ENCODE peak calls at places on chromosomes 12 and 14, in six cellular contexts. One of them, this sample, is unnamed.

GRCh38 chr12:123396954-123397353 is 13.0 kb downstream of the KMT5A start:
- DNase-seq in fibroblast of lung: no peak
- DNase-seq in left lung: no peak
- DNase-seq in Daoy: no peak
- DNase-seq in stimulated activated CD4-positive, alpha-beta T cell treated with anti-CD3 and anti-CD28 coated beads, Interleukin-4, amount 100 ng/mL, for 48 hours: no peak
- DNase-seq in skeletal muscle cell: no peak
- DNase-seq in this sample: no peak

GRCh38 chr12:52055781-52056711 is 4.8 kb downstream of the NR4A1 start:
- DNase-seq in fibroblast of lung: no peak
- DNase-seq in left lung: no peak
- DNase-seq in Daoy: no peak
- DNase-seq in stimulated activated CD4-positive, alpha-beta T cell treated with anti-CD3 and anti-CD28 coated beads, Interleukin-4, amount 100 ng/mL, for 48 hours: no peak
- DNase-seq in skeletal muscle cell: no peak
- DNase-seq in this sample: no peak

GRCh38 chr12:68739891-68740290 is 6.1 kb upstream of the SLC35E3 start:
- DNase-seq in fibroblast of lung: no peak
- DNase-seq in left lung: no peak
- DNase-seq in Daoy: no peak
- DNase-seq in stimulated activated CD4-positive, alpha-beta T cell treated with anti-CD3 and anti-CD28 coated beads, Interleukin-4, amount 100 ng/mL, for 48 hours: no peak
- DNase-seq in skeletal muscle cell: no peak
- DNase-seq in this sample: no peak

GRCh38 chr12:3004655-3005565 is 45.7 kb downstream of the TEAD4 start:
- DNase-seq in fibroblast of lung: no peak
- DNase-seq in left lung: no peak
- DNase-seq in Daoy: no peak
- DNase-seq in stimulated activated CD4-positive, alpha-beta T cell treated with anti-CD3 and anti-CD28 coated beads, Interleukin-4, amount 100 ng/mL, for 48 hours: no peak
- DNase-seq in skeletal muscle cell: no peak
- DNase-seq in this sample: no peak

GRCh38 chr12:42960087-42960527 is 370.6 kb upstream of the PRICKLE1 start:
- DNase-seq in fibroblast of lung: peak; percentile 76
- DNase-seq in left lung: no peak
- DNase-seq in Daoy: peak; percentile 71
- DNase-seq in stimulated activated CD4-positive, alpha-beta T cell treated with anti-CD3 and anti-CD28 coated beads, Interleukin-4, amount 100 ng/mL, for 48 hours: no peak
- DNase-seq in skeletal muscle cell: no peak
- DNase-seq in this sample: no peak

GRCh38 chr12:9792961-9793617 is 32.4 kb upstream of the CD69 start:
- DNase-seq in fibroblast of lung: peak; percentile 81
- DNase-seq in left lung: no peak
- DNase-seq in Daoy: peak; percentile 11
- DNase-seq in stimulated activated CD4-positive, alpha-beta T cell treated with anti-CD3 and anti-CD28 coated beads, Interleukin-4, amount 100 ng/mL, for 48 hours: no peak
- DNase-seq in skeletal muscle cell: peak; percentile 6
- DNase-seq in this sample: no peak

GRCh38 chr14:92633724-92634123 is 114.7 kb downstream of the LGMN start:
- DNase-seq in fibroblast of lung: peak; percentile 28
- DNase-seq in left lung: no peak
- DNase-seq in Daoy: no peak
- DNase-seq in stimulated activated CD4-positive, alpha-beta T cell treated with anti-CD3 and anti-CD28 coated beads, Interleukin-4, amount 100 ng/mL, for 48 hours: no peak
- DNase-seq in skeletal muscle cell: no peak
- DNase-seq in this sample: no peak

GRCh38 chr12:44835641-44836379 is 40.3 kb downstream of the NELL2 start:
- DNase-seq in fibroblast of lung: peak; percentile 1
- DNase-seq in left lung: no peak
- DNase-seq in Daoy: peak; percentile 20
- DNase-seq in stimulated activated CD4-positive, alpha-beta T cell treated with anti-CD3 and anti-CD28 coated beads, Interleukin-4, amount 100 ng/mL, for 48 hours: no peak
- DNase-seq in skeletal muscle cell: no peak
- DNase-seq in this sample: no peak

GRCh38 chr14:25220514-25220913 is 170.6 kb upstream of the STXBP6 start:
- DNase-seq in fibroblast of lung: no peak
- DNase-seq in left lung: no peak
- DNase-seq in Daoy: no peak
- DNase-seq in stimulated activated CD4-positive, alpha-beta T cell treated with anti-CD3 and anti-CD28 coated beads, Interleukin-4, amount 100 ng/mL, for 48 hours: no peak
- DNase-seq in skeletal muscle cell: no peak
- DNase-seq in this sample: no peak

GRCh38 chr12:51924551-51925399 is 17.5 kb downstream of the ACVRL1 start:
- DNase-seq in fibroblast of lung: no peak
- DNase-seq in left lung: no peak
- DNase-seq in Daoy: no peak
- DNase-seq in stimulated activated CD4-positive, alpha-beta T cell treated with anti-CD3 and anti-CD28 coated beads, Interleukin-4, amount 100 ng/mL, for 48 hours: no peak
- DNase-seq in skeletal muscle cell: no peak
- DNase-seq in this sample: no peak

GRCh38 chr12:122067966-122068365 is 10.6 kb upstream of the MLXIP start:
- DNase-seq in fibroblast of lung: peak; percentile 79
- DNase-seq in left lung: no peak
- DNase-seq in Daoy: peak; percentile 47
- DNase-seq in stimulated activated CD4-positive, alpha-beta T cell treated with anti-CD3 and anti-CD28 coated beads, Interleukin-4, amount 100 ng/mL, for 48 hours: no peak
- DNase-seq in skeletal muscle cell: peak; percentile 58
- DNase-seq in this sample: no peak

GRCh38 chr12:30930238-30931010 is 3.9 kb downstream of the TSPAN11 start:
- DNase-seq in fibroblast of lung: no peak
- DNase-seq in left lung: no peak
- DNase-seq in Daoy: no peak
- DNase-seq in stimulated activated CD4-positive, alpha-beta T cell treated with anti-CD3 and anti-CD28 coated beads, Interleukin-4, amount 100 ng/mL, for 48 hours: no peak
- DNase-seq in skeletal muscle cell: no peak
- DNase-seq in this sample: peak; percentile 80

GRCh38 chr12:89231686-89232085 is 120.6 kb downstream of the DUSP6 start:
- DNase-seq in fibroblast of lung: no peak
- DNase-seq in left lung: no peak
- DNase-seq in Daoy: no peak
- DNase-seq in stimulated activated CD4-positive, alpha-beta T cell treated with anti-CD3 and anti-CD28 coated beads, Interleukin-4, amount 100 ng/mL, for 48 hours: no peak
- DNase-seq in skeletal muscle cell: no peak
- DNase-seq in this sample: no peak

GRCh38 chr12:118553856-118554504 is 177.6 kb downstream of the SUDS3 start:
- DNase-seq in fibroblast of lung: no peak
- DNase-seq in left lung: no peak
- DNase-seq in Daoy: no peak
- DNase-seq in stimulated activated CD4-positive, alpha-beta T cell treated with anti-CD3 and anti-CD28 coated beads, Interleukin-4, amount 100 ng/mL, for 48 hours: no peak
- DNase-seq in skeletal muscle cell: no peak
- DNase-seq in this sample: no peak

GRCh38 chr12:65278576-65279386 is at the start of gene MSRB3:
- DNase-seq in fibroblast of lung: peak; percentile 81
- DNase-seq in left lung: peak; percentile 77
- DNase-seq in Daoy: peak; percentile 86
- DNase-seq in stimulated activated CD4-positive, alpha-beta T cell treated with anti-CD3 and anti-CD28 coated beads, Interleukin-4, amount 100 ng/mL, for 48 hours: no peak
- DNase-seq in skeletal muscle cell: peak; percentile 30
- DNase-seq in this sample: peak; percentile 91

GRCh38 chr14:95314609-95315008 is 5.1 kb downstream of the CLMN start:
- DNase-seq in fibroblast of lung: peak; percentile 4
- DNase-seq in left lung: peak; percentile 52
- DNase-seq in Daoy: peak; percentile 74
- DNase-seq in stimulated activated CD4-positive, alpha-beta T cell treated with anti-CD3 and anti-CD28 coated beads, Interleukin-4, amount 100 ng/mL, for 48 hours: peak; percentile 39
- DNase-seq in skeletal muscle cell: no peak
- DNase-seq in this sample: no peak

GRCh38 chr12:115710104-115710564 is 567.4 kb downstream of the MED13L start:
- DNase-seq in fibroblast of lung: peak; percentile 64
- DNase-seq in left lung: peak; percentile 39
- DNase-seq in Daoy: peak; percentile 72
- DNase-seq in stimulated activated CD4-positive, alpha-beta T cell treated with anti-CD3 and anti-CD28 coated beads, Interleukin-4, amount 100 ng/mL, for 48 hours: no peak
- DNase-seq in skeletal muscle cell: peak; percentile 29
- DNase-seq in this sample: peak; percentile 37

GRCh38 chr14:54715244-54715643 is 148.3 kb downstream of the SAMD4A start:
- DNase-seq in fibroblast of lung: peak; percentile 36
- DNase-seq in left lung: no peak
- DNase-seq in Daoy: peak; percentile 28
- DNase-seq in stimulated activated CD4-positive, alpha-beta T cell treated with anti-CD3 and anti-CD28 coated beads, Interleukin-4, amount 100 ng/mL, for 48 hours: no peak
- DNase-seq in skeletal muscle cell: no peak
- DNase-seq in this sample: no peak

GRCh38 chr12:121947966-121948365 is 29.6 kb downstream of the CFAP251 start:
- DNase-seq in fibroblast of lung: peak; percentile 54
- DNase-seq in left lung: no peak
- DNase-seq in Daoy: no peak
- DNase-seq in stimulated activated CD4-positive, alpha-beta T cell treated with anti-CD3 and anti-CD28 coated beads, Interleukin-4, amount 100 ng/mL, for 48 hours: no peak
- DNase-seq in skeletal muscle cell: no peak
- DNase-seq in this sample: no peak

GRCh38 chr14:105021656-105022275 is 883 bp upstream of the CDCA4 start:
- DNase-seq in fibroblast of lung: peak; percentile 54
- DNase-seq in left lung: peak; percentile 46
- DNase-seq in Daoy: peak; percentile 44
- DNase-seq in stimulated activated CD4-positive, alpha-beta T cell treated with anti-CD3 and anti-CD28 coated beads, Interleukin-4, amount 100 ng/mL, for 48 hours: peak; percentile 42
- DNase-seq in skeletal muscle cell: no peak
- DNase-seq in this sample: no peak

GRCh38 chr14:20934148-20934762 is 21.0 kb upstream of the RNASE2 start:
- DNase-seq in fibroblast of lung: no peak
- DNase-seq in left lung: no peak
- DNase-seq in Daoy: peak; percentile 71
- DNase-seq in stimulated activated CD4-positive, alpha-beta T cell treated with anti-CD3 and anti-CD28 coated beads, Interleukin-4, amount 100 ng/mL, for 48 hours: peak; percentile 28
- DNase-seq in skeletal muscle cell: no peak
- DNase-seq in this sample: no peak

GRCh38 chr12:112182499-112182898 is 57.1 kb downstream of the TRAFD1 start:
- DNase-seq in fibroblast of lung: peak; percentile 6
- DNase-seq in left lung: no peak
- DNase-seq in Daoy: no peak
- DNase-seq in stimulated activated CD4-positive, alpha-beta T cell treated with anti-CD3 and anti-CD28 coated beads, Interleukin-4, amount 100 ng/mL, for 48 hours: no peak
- DNase-seq in skeletal muscle cell: peak; percentile 4
- DNase-seq in this sample: no peak

GRCh38 chr14:106277503-106277902 is 751.1 kb downstream of the TMEM121 start:
- DNase-seq in fibroblast of lung: no peak
- DNase-seq in left lung: no peak
- DNase-seq in Daoy: peak; percentile 37
- DNase-seq in stimulated activated CD4-positive, alpha-beta T cell treated with anti-CD3 and anti-CD28 coated beads, Interleukin-4, amount 100 ng/mL, for 48 hours: peak; percentile 9
- DNase-seq in skeletal muscle cell: no peak
- DNase-seq in this sample: no peak

GRCh38 chr12:104687823-104688573 is 231.2 kb downstream of the CHST11 start:
- DNase-seq in fibroblast of lung: no peak
- DNase-seq in left lung: no peak
- DNase-seq in Daoy: no peak
- DNase-seq in stimulated activated CD4-positive, alpha-beta T cell treated with anti-CD3 and anti-CD28 coated beads, Interleukin-4, amount 100 ng/mL, for 48 hours: no peak
- DNase-seq in skeletal muscle cell: no peak
- DNase-seq in this sample: peak; percentile 28

GRCh38 chr12:127270193-127270592 is 996.8 kb upstream of the TMEM132C start:
- DNase-seq in fibroblast of lung: peak; percentile 68
- DNase-seq in left lung: no peak
- DNase-seq in Daoy: peak; percentile 71
- DNase-seq in stimulated activated CD4-positive, alpha-beta T cell treated with anti-CD3 and anti-CD28 coated beads, Interleukin-4, amount 100 ng/mL, for 48 hours: no peak
- DNase-seq in skeletal muscle cell: peak; percentile 98
- DNase-seq in this sample: peak; percentile 24

GRCh38 chr14:100555436-100556067 is 31.7 kb downstream of the BEGAIN start:
- DNase-seq in fibroblast of lung: no peak
- DNase-seq in left lung: no peak
- DNase-seq in Daoy: no peak
- DNase-seq in stimulated activated CD4-positive, alpha-beta T cell treated with anti-CD3 and anti-CD28 coated beads, Interleukin-4, amount 100 ng/mL, for 48 hours: no peak
- DNase-seq in skeletal muscle cell: no peak
- DNase-seq in this sample: no peak

GRCh38 chr14:85531141-85531593 is 1.2 kb downstream of the FLRT2 start:
- DNase-seq in fibroblast of lung: peak; percentile 70
- DNase-seq in left lung: peak; percentile 45
- DNase-seq in Daoy: peak; percentile 44
- DNase-seq in stimulated activated CD4-positive, alpha-beta T cell treated with anti-CD3 and anti-CD28 coated beads, Interleukin-4, amount 100 ng/mL, for 48 hours: no peak
- DNase-seq in skeletal muscle cell: peak; percentile 51
- DNase-seq in this sample: peak; percentile 90